ENCODE peak calls at places on chromosomes 4 and X, in ten cellular contexts. V, Q, M, C, X, N, T, U, F and S are unnamed samples.

GRCh38 chr4:76831475-76832390 is 66.2 kb downstream of the SOWAHB start:
- DNase-seq in V (no peak), Q (no peak), M (peak; percentile 60), C (no peak), X (no peak), N (no peak), T (no peak), U (no peak), F (no peak), S (no peak)

GRCh38 chrX:154719132-154719675 is 31.7 kb downstream of the GAB3 start:
- DNase-seq in V (no peak), Q (no peak), M (peak; percentile 57), C (no peak), X (no peak), N (no peak), T (no peak), U (no peak), F (no peak), S (no peak)

GRCh38 chrX:134171661-134172587 is 65.1 kb upstream of the CCDC160 start:
- DNase-seq in V (peak; percentile 78), Q (no peak), M (peak; percentile 4), C (no peak), X (peak; percentile 34), N (no peak), T (no peak), U (no peak), F (no peak), S (no peak)

GRCh38 chrX:73615022-73615421 is 52.0 kb downstream of the CHIC1 start:
- DNase-seq in V (no peak), Q (no peak), M (no peak), C (no peak), X (no peak), N (no peak), T (no peak), U (no peak), F (no peak), S (no peak)

GRCh38 chr4:8939160-8939855 is 67.7 kb upstream of the HMX1 start:
- DNase-seq in V (no peak), Q (no peak), M (no peak), C (peak; percentile 88), X (no peak), N (no peak), T (no peak), U (no peak), F (no peak), S (no peak)

GRCh38 chr4:78951862-78952472 is 12.7 kb upstream of the PAQR3 start:
- DNase-seq in V (no peak), Q (peak; percentile 32), M (peak; percentile 42), C (no peak), X (no peak), N (no peak), T (no peak), U (no peak), F (no peak), S (peak; percentile 5)

GRCh38 chr4:41360911-41361830 is 104.4 kb downstream of the UCHL1 start:
- DNase-seq in V (peak; percentile 80), Q (no peak), M (peak; percentile 50), C (no peak), X (peak; percentile 44), N (peak; percentile 56), T (no peak), U (peak; percentile 43), F (peak; percentile 77), S (no peak)

GRCh38 chr4:186643501-186644315 is 79.9 kb downstream of the FAT1 start:
- DNase-seq in V (no peak), Q (no peak), M (no peak), C (no peak), X (no peak), N (no peak), T (no peak), U (no peak), F (no peak), S (no peak)

GRCh38 chr4:47914926-47915237 is 499 bp upstream of the NFXL1 start:
- DNase-seq in V (no peak), Q (no peak), M (no peak), C (no peak), X (no peak), N (no peak), T (no peak), U (no peak), F (no peak), S (no peak)

GRCh38 chr4:47915378-47915777 is 995 bp upstream of the NFXL1 start:
- DNase-seq in V (no peak), Q (no peak), M (peak; percentile 6), C (no peak), X (no peak), N (no peak), T (no peak), U (no peak), F (no peak), S (no peak)

GRCh38 chr4:47914219-47914925 is at the start of gene NFXL1:
- DNase-seq in V (peak; percentile 97), Q (peak; percentile 92), M (peak; percentile 97), C (peak; percentile 98), X (peak; percentile 97), N (peak; percentile 95), T (peak; percentile 79), U (peak; percentile 98), F (peak; percentile 99), S (peak; percentile 81)

GRCh38 chr4:47913858-47914218 is 545 bp downstream of the NFXL1 start:
- DNase-seq in V (peak; percentile 88), Q (no peak), M (no peak), C (no peak), X (peak; percentile 42), N (no peak), T (no peak), U (peak; percentile 50), F (peak; percentile 69), S (peak; percentile 23)

DNA sequence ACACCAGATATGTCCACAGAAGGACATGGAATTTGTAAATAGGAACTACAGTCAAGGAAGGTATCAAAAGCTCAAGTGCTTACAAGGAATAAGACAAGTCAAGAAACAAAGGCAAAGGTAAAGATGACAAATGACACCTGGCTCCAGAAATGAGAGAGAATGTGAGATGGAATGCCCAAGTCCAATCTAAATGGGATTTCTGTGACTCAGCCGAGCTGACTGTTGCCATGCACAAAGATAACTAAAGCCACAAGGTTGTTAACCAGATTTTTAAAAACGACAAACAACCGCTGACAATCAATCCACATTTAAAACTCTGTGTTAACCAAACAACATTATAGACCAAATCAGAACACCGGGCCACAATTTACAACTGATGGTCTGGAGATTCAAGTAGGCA is 1.1 kb downstream of the NFXL1 start:
- DNase-seq in V (no peak), Q (no peak), M (peak; percentile 13), C (no peak), X (no peak), N (no peak), T (no peak), U (no peak), F (no peak), S (no peak)
- TF ChIP-seq POLR2A in V (no peak), Q (no peak), M (no peak), C (no peak), X (no peak), N (no peak), T (no peak), U (no peak), F (no peak), S (no peak)

GRCh38 chr4:124243671-124244366 is 468.7 kb downstream of the ANKRD50 start:
- DNase-seq in V (no peak), Q (no peak), M (no peak), C (no peak), X (no peak), N (no peak), T (no peak), U (no peak), F (no peak), S (no peak)
- TF ChIP-seq POLR2AphosphoS5 in V (no peak), Q (no peak), M (no peak), C (no peak), X (no peak), N (no peak), T (no peak), U (no peak), F (no peak), S (no peak)

GRCh38 chrX:45716747-45717146 is 516.1 kb upstream of the DIPK2B start:
- DNase-seq in V (no peak), Q (no peak), M (peak; percentile 52), C (no peak), X (no peak), N (no peak), T (no peak), U (peak; percentile 28), F (no peak), S (no peak)

GRCh38 chrX:45718676-45719075 is 518.0 kb upstream of the DIPK2B start:
- DNase-seq in V (no peak), Q (no peak), M (peak; percentile 47), C (no peak), X (no peak), N (no peak), T (no peak), U (no peak), F (no peak), S (no peak)

GRCh38 chrX:45714864-45715263 is 514.2 kb upstream of the DIPK2B start:
- DNase-seq in V (no peak), Q (peak; percentile 82), M (peak; percentile 81), C (no peak), X (no peak), N (no peak), T (peak; percentile 7), U (peak; percentile 11), F (no peak), S (no peak)

GRCh38 chrX:45712067-45712466 is 511.4 kb upstream of the DIPK2B start:
- DNase-seq in V (no peak), Q (no peak), M (no peak), C (no peak), X (no peak), N (no peak), T (no peak), U (no peak), F (no peak), S (no peak)

GRCh38 chrX:45715787-45716186 is 515.1 kb upstream of the DIPK2B start:
- DNase-seq in V (no peak), Q (no peak), M (peak; percentile 53), C (no peak), X (no peak), N (no peak), T (no peak), U (no peak), F (no peak), S (no peak)
- TF ChIP-seq POLR2A in V (no peak), Q (peak; percentile 14), M (no peak), C (no peak), X (no peak), N (no peak), T (no peak), U (no peak), F (no peak), S (no peak)

GRCh38 chr4:25970691-25971427 is 56.8 kb downstream of the SMIM20 start:
- DNase-seq in V (no peak), Q (no peak), M (no peak), C (no peak), X (no peak), N (no peak), T (no peak), U (peak; percentile 39), F (no peak), S (no peak)

GRCh38 chr4:25973346-25973745 is 59.3 kb downstream of the SMIM20 start:
- DNase-seq in V (no peak), Q (no peak), M (no peak), C (no peak), X (no peak), N (no peak), T (no peak), U (no peak), F (peak; percentile 62), S (no peak)

GRCh38 chr4:25966171-25966570 is 52.2 kb downstream of the SMIM20 start:
- DNase-seq in V (no peak), Q (no peak), M (no peak), C (no peak), X (no peak), N (no peak), T (no peak), U (no peak), F (no peak), S (no peak)

GRCh38 chr4:25969374-25969773 is 55.4 kb downstream of the SMIM20 start:
- DNase-seq in V (no peak), Q (no peak), M (no peak), C (no peak), X (no peak), N (no peak), T (no peak), U (no peak), F (no peak), S (no peak)

GRCh38 chr4:25970241-25970675 is 56.2 kb downstream of the SMIM20 start:
- DNase-seq in V (no peak), Q (no peak), M (no peak), C (no peak), X (no peak), N (no peak), T (no peak), U (peak; percentile 36), F (peak; percentile 69), S (peak; percentile 18)
- TF ChIP-seq POLR2AphosphoS5 in V (no peak), Q (no peak), M (no peak), C (no peak), X (no peak), N (no peak), T (no peak), U (no peak), F (no peak), S (no peak)